ENCODE peak calls at places on chromosomes 16 and 17, in four cellular contexts. S is GM12878, F is HL-60, W is K562. X is an unnamed sample.

GRCh38 chr16:16021988-16022682 is 72.7 kb downstream of the ABCC1 start:
- DNase-seq in F (no peak), W (peak), S (no peak), X (no peak)

GRCh38 chr17:72139213-72139612 is 18.4 kb downstream of the SOX9 start:
- DNase-seq in F (no peak), W (no peak), S (no peak), X (no peak)

GRCh38 chr16:75238132-75238852 is 13.1 kb downstream of the BCAR1 start:
- DNase-seq in F (no peak), S (no peak), W (no peak), X (no peak)

GRCh38 chr17:13410874-13411273 is 190.9 kb downstream of the HS3ST3A1 start:
- DNase-seq in S (no peak), F (no peak), W (no peak), X (no peak)

GRCh38 chr17:3167574-3167973 is 29.7 kb upstream of the OR1A2 start:
- DNase-seq in W (no peak), S (peak), F (peak), X (no peak)

GRCh38 chr17:65156185-65156834 is 19.1 kb downstream of the RGS9 start:
- DNase-seq in F (no peak), W (no peak), S (no peak), X (no peak)

GRCh38 chr17:14471052-14471451 is 170.2 kb downstream of the HS3ST3B1 start:
- DNase-seq in W (no peak), F (no peak), S (no peak), X (no peak)

GRCh38 chr16:19118938-19119431 is 5.2 kb downstream of the ITPRIPL2 start:
- DNase-seq in S (no peak), W (peak), F (peak), X (no peak)

GRCh38 chr16:19104591-19104990 is 9.2 kb upstream of the ITPRIPL2 start:
- DNase-seq in W (no peak), F (no peak), S (no peak), X (no peak)

GRCh38 chr17:50927287-50927686 is 61.1 kb upstream of the TOB1 start:
- DNase-seq in W (no peak), S (no peak), F (no peak), X (no peak)

GRCh38 chr16:4501071-4501478 is 24.9 kb downstream of the HMOX2 start:
- DNase-seq in W (no peak), S (no peak), F (no peak), X (no peak)

GRCh38 chr17:6248061-6248460 is 177.9 kb downstream of the WSCD1 start:
- DNase-seq in F (no peak), W (no peak), S (no peak), X (no peak)

GRCh38 chr17:58207451-58207850 is 11.6 kb downstream of the MKS1 start:
- DNase-seq in W (no peak), S (no peak), F (no peak), X (no peak)
- TF ChIP-seq SPI1 in W (no peak), S (no peak), F (no peak), X (no peak)

GRCh38 chr17:48194097-48194550 is 86.6 kb downstream of the SNX11 start:
- DNase-seq in W (no peak), F (no peak), S (no peak), X (no peak)
- TF ChIP-seq SPI1 in W (no peak), F (no peak), S (no peak), X (no peak)

GRCh38 chr17:19773534-19773933 is 25.4 kb upstream of the ALDH3A1 start:
- DNase-seq in S (no peak), W (no peak), F (no peak), X (no peak)

GRCh38 chr17:19771971-19772630 is 24.0 kb upstream of the ALDH3A1 start:
- DNase-seq in W (no peak), F (no peak), S (no peak), X (no peak)

GRCh38 chr17:19768046-19768782 is 20.1 kb upstream of the ALDH3A1 start:
- DNase-seq in F (no peak), W (no peak), S (no peak), X (no peak)

GRCh38 chr17:19770985-19771710 is 23.1 kb upstream of the ALDH3A1 start:
- DNase-seq in S (no peak), W (no peak), F (no peak), X (no peak)

GRCh38 chr17:19769946-19770652 is 22.0 kb upstream of the ALDH3A1 start:
- DNase-seq in S (no peak), F (no peak), W (no peak), X (no peak)
- TF ChIP-seq SPI1 in S (no peak), F (no peak), W (no peak), X (no peak)

GRCh38 chr16:72561-73537 is at the start of gene RHBDF1:
- DNase-seq in W (peak), S (no peak), F (no peak), X (no peak)

GRCh38 chr16:69181-69580 is 3.2 kb downstream of the RHBDF1 start:
- DNase-seq in W (no peak), F (no peak), S (no peak), X (no peak)

GRCh38 chr16:71210-71539 is 1.3 kb downstream of the RHBDF1 start:
- DNase-seq in W (no peak), F (no peak), S (no peak), X (no peak)

GRCh38 chr16:74025-74424 is 1.6 kb upstream of the RHBDF1 start:
- DNase-seq in F (no peak), S (no peak), W (no peak), X (no peak)

DNA sequence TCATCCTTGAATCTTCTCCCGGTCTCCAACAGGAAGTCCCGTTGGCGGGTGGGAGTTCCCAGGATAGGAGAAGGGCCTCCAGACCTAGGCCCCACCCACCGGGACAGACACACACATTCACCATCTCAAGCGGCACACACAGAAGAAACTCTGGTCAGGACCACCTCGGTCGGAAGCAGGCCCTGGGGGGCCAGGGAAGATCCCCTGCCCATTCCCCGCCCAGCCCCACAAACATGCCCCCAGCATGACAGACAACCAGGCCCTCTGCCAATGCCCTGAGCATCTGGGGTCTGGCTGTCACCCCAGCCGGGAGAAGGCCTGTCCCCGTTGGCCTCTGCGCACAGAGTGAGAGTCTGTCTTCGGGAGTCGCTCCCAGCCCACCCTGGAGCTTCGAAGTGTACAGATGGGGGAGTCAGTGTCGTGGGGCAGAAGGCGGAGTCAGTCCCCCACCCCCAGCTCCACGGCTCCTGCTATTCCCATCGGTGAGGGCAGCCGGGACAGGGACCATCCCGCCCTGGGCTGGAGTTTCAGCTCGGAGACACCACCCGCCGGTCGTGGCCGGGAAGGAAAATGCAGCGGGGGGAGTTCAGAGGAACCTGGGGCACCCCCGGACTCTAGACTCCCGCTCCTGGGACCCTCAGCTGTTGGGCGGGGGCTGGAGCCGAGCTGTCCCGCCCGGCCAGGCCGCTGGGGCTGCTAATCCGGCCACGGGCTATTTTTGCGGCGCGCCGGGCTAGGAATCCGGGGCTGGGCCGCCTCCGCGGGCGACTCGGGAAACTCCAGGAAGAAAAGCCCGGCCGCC is 690 bp downstream of the RHBDF1 start:
- DNase-seq in W (peak), S (no peak), F (no peak), X (no peak)
- TF ChIP-seq SPI1 in W (no peak), S (no peak), F (no peak), X (no peak)

GRCh38 chr16:77780378-77780837 is 8.0 kb upstream of the VAT1L start:
- DNase-seq in S (no peak), W (no peak), F (no peak), X (no peak)
- TF ChIP-seq SPI1 in S (no peak), W (no peak), F (no peak), X (no peak)

DNA sequence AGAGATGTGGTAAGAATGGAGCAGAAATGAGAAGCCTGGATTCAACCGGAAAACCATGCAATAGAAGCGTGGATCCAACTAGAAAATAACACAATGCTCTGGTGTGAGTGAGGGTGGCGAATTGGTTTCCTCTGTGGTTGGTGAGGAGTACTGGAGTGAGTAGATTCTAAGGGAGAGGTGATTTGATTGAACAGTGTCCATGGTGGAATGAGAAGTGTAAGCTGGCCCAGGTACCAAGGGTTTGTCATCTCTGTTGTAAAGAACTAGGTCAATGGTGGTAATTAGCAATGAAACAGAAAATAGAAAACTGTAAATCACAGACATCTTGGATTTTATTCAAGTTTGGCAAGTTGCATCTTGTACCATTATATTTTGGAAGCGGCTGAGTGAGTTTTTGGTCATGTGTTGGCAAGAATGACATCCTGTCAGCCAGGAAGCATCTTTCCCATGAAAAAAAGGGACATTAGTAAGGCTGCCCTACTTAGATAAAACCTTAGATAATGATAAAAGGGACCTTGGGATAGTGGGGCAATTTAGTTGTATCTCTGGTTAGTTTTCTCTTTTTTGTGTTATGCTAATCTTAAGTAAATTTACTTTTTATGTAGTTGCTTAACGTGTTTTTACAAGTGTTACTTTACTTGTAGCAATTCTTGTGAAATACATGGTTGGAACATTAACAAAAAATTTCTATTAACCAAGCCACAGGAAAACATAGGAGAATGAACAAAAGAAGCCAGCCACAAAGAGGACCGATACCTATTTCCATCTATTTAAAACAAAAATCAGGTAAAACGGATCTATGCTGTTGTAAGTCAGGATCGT is 20.9 kb downstream of the HSD17B2 start:
- DNase-seq in F (no peak), W (no peak), S (no peak), X (no peak)
- TF ChIP-seq SPI1 in F (no peak), W (no peak), S (no peak), X (no peak)

GRCh38 chr16:3388325-3388724 is 12.5 kb downstream of the ZSCAN32 start:
- DNase-seq in F (no peak), S (no peak), W (peak), X (no peak)

GRCh38 chr16:3377917-3378316 is 22.2 kb downstream of the OR2C1 start:
- DNase-seq in W (no peak), F (no peak), S (no peak), X (no peak)

GRCh38 chr16:3383045-3383448 is 17.8 kb downstream of the ZSCAN32 start:
- DNase-seq in F (no peak), W (no peak), S (no peak), X (no peak)
- TF ChIP-seq SPI1 in F (no peak), W (no peak), S (no peak), X (no peak)

GRCh38 chr16:86929149-86929871 is 351.0 kb downstream of the FOXL1 start:
- DNase-seq in S (no peak), F (no peak), W (peak), X (no peak)

GRCh38 chr16:86927699-86928098 is 349.4 kb downstream of the FOXL1 start:
- DNase-seq in F (no peak), S (no peak), W (no peak), X (no peak)

GRCh38 chr16:86926695-86927094 is 348.3 kb downstream of the FOXL1 start:
- DNase-seq in F (no peak), S (no peak), W (no peak), X (no peak)

GRCh38 chr16:86930001-86930400 is 351.7 kb downstream of the FOXL1 start:
- DNase-seq in F (no peak), S (no peak), W (no peak), X (no peak)

GRCh38 chr16:86928517-86929148 is 350.3 kb downstream of the FOXL1 start:
- DNase-seq in W (no peak), F (no peak), S (no peak), X (no peak)
- TF ChIP-seq SPI1 in W (peak), F (no peak), S (peak), X (peak)

DNA sequence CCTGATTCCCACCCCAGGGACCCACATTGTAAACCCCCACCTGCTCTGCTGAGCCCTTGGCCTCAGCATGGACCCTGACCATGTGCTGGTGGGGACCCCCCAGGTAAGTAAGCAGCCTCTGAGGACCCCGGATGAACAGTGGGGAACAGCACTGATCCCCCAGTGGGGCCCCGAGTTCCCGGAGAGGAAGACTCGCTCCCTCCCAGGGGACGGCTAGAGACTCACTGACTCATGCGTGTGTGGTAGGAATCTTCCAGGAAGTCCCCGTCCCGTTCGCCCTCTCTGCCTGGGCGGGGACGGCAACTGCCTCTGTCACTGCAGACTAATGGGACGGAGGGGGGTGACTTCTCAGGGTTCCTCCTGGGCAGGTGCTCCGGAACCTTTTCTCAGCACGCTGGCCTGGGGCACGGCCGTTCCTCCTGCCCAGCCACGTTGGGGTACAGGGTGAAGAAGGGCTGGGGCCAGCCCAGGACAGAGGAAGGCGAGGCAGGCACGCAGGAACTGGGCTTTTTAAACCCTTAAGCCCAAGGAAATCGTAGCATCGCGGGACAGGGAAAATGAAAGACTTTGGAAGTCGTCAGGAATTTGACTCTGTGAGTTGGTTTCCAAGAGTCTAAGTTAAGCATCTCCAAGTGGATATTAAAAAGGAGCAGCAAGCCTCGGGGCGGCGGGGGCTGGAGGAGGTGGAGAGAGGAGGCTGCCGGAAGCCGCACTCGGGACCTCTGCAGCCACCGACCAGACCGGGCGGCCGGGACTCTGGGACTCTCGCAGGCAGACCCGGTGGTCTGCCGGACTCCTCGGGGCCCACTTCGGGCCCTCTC is 178.7 kb downstream of the SEC14L1 start:
- DNase-seq in F (peak), W (peak), S (no peak), X (no peak)
- TF ChIP-seq SPI1 in F (peak), W (peak), S (no peak), X (no peak)

GRCh38 chr17:32995416-32995815 is 3.8 kb downstream of the SPACA3 start:
- DNase-seq in S (no peak), F (no peak), W (no peak), X (no peak)

GRCh38 chr17:32998111-32998892 is 6.7 kb downstream of the SPACA3 start:
- DNase-seq in S (no peak), F (peak), W (peak), X (peak)

GRCh38 chr17:32992360-32993033 is 850 bp downstream of the SPACA3 start:
- DNase-seq in W (peak), S (no peak), F (no peak), X (no peak)

GRCh38 chr17:32998893-32999240 is 7.2 kb downstream of the SPACA3 start:
- DNase-seq in S (no peak), F (no peak), W (no peak), X (no peak)

GRCh38 chr17:32993977-32994376 is 2.3 kb downstream of the SPACA3 start:
- DNase-seq in F (no peak), S (no peak), W (no peak), X (no peak)
- TF ChIP-seq SPI1 in F (no peak), S (no peak), W (no peak), X (no peak)

X was measured in GM12891.